ENCODE peak calls at places on chromosome 6, in nine cellular contexts. K is body of pancreas, X is spleen, W is neuronal stem cell, Y is ascending aorta, Q is A549, P is colonic mucosa, D is H9, E is AG04450. B is an unnamed sample.

GRCh38 chr6:137271245-137272183 is 52.3 kb upstream of the IFNGR1 start:
- DNase-seq in K (no peak), X (no peak), W (peak), Y (no peak), Q (peak), P (no peak), D (no peak), E (peak), B (no peak)

GRCh38 chr6:162078667-162079066 is 648.9 kb downstream of the PRKN start:
- DNase-seq in K (no peak), X (no peak), W (no peak), Y (no peak), Q (no peak), P (no peak), D (no peak), E (no peak), B (no peak)

GRCh38 chr6:163491901-163492300 is 77.4 kb downstream of the QKI start:
- DNase-seq in K (no peak), X (no peak), W (no peak), Y (no peak), Q (no peak), P (no peak), D (no peak), E (no peak), B (no peak)

GRCh38 chr6:156873654-156874380 is 96.6 kb downstream of the ARID1B start:
- DNase-seq in K (no peak), X (no peak), W (no peak), Y (no peak), Q (no peak), P (no peak), D (no peak), E (no peak), B (no peak)

GRCh38 chr6:97473979-97474378 is 191.0 kb upstream of the MMS22L start:
- DNase-seq in K (no peak), X (no peak), W (no peak), Y (no peak), Q (no peak), P (no peak), D (no peak), E (no peak), B (no peak)

GRCh38 chr6:133977983-133978895 is 25.2 kb downstream of the TBPL1 start:
- DNase-seq in K (peak), X (no peak), W (no peak), Y (no peak), Q (peak), P (no peak), D (no peak), E (peak), B (no peak)

GRCh38 chr6:22028403-22028802 is 268.4 kb downstream of the PRL start:
- DNase-seq in K (no peak), X (no peak), W (no peak), Y (no peak), Q (no peak), P (no peak), D (no peak), E (no peak), B (no peak)

GRCh38 chr6:100309174-100309573 is 155.5 kb downstream of the SIM1 start:
- DNase-seq in K (no peak), X (no peak), W (no peak), Y (no peak), Q (no peak), P (no peak), D (no peak), E (no peak), B (no peak)

GRCh38 chr6:22940571-22941290 is 371.4 kb downstream of the HDGFL1 start:
- DNase-seq in K (no peak), X (no peak), W (no peak), Y (no peak), Q (no peak), P (no peak), D (no peak), E (no peak), B (no peak)

GRCh38 chr6:67683960-67684359 is 951.1 kb upstream of the ADGRB3 start:
- DNase-seq in K (no peak), X (no peak), W (no peak), Y (no peak), Q (no peak), P (no peak), D (no peak), E (no peak), B (no peak)

GRCh38 chr6:19759117-19759880 is 77.9 kb upstream of the ID4 start:
- DNase-seq in K (no peak), X (no peak), W (no peak), Y (no peak), Q (peak), P (no peak), D (no peak), E (peak), B (no peak)

GRCh38 chr6:92708945-92709344 is 710.4 kb downstream of the EPHA7 start:
- DNase-seq in K (no peak), X (no peak), W (no peak), Y (no peak), Q (no peak), P (no peak), D (no peak), E (no peak), B (no peak)

GRCh38 chr6:150752409-150752808 is 113.1 kb upstream of the MTHFD1L start:
- DNase-seq in K (no peak), X (no peak), W (no peak), Y (no peak), Q (no peak), P (no peak), D (no peak), E (no peak), B (no peak)

GRCh38 chr6:99073223-99073622 is 125.5 kb upstream of the FBXL4 start:
- DNase-seq in K (no peak), X (no peak), W (no peak), Y (no peak), Q (no peak), P (no peak), D (no peak), E (no peak), B (no peak)

GRCh38 chr6:112113371-112113770 is 26.0 kb downstream of the FAM229B start:
- DNase-seq in K (no peak), X (no peak), W (no peak), Y (no peak), Q (no peak), P (no peak), D (no peak), E (peak), B (no peak)

GRCh38 chr6:150867117-150867516 is 1.6 kb downstream of the MTHFD1L start:
- DNase-seq in K (no peak), X (no peak), W (no peak), Y (no peak), Q (no peak), P (no peak), D (no peak), E (no peak), B (no peak)

GRCh38 chr6:36980876-36981619 is 4.9 kb downstream of the MTCH1 start:
- DNase-seq in K (no peak), X (no peak), W (no peak), Y (no peak), Q (no peak), P (no peak), D (no peak), E (no peak), B (no peak)
- H3K27ac ChIP-seq in K (no peak), X (no peak), W (peak), Y (no peak), Q (no peak), P (no peak), D (no peak), E (no peak), B (no peak)

DNA sequence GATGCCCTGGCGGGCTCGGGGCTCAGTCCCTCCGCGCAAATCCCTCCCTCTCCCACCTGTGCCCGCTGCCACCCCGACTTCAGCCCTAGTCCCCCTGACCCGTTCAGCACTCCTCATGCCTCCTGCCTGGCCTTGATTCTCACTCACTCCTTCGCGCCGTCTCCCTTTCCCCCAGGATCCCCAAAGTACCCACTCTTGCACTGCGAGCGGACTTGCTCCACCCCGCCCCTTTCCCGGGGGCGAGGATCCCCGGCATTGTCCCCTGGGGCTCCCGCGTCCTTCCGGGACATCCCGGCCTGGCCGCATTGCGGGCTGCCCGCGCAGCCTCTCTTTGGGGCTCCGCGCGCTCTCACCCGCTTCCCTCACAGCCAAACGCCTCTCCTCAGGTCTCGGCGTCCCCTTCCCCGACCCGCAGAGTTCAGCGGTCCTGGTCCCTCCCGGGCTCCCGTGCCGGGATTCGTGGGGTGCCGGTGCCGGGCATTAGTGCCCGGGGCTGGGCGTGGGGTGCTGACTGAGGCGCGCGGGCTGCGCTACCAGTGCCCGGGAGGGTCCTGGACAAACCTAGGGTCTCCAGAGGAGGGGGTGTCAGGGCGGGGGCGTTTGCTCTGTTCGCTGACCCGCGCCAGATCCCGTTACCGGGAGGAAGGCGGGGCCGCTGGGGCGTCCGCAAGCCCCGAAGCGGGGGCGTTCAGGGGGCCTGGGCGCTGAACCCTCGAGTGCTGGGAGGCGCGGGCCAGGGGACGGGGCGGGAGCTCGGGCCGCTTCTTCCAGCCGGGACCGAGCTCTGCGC is 45.6 kb upstream of the SUPT3H start:
- DNase-seq in K (peak), X (peak), W (peak), Y (no peak), Q (no peak), P (no peak), D (peak), E (no peak), B (peak)
- H3K27ac ChIP-seq in K (no peak), X (peak), W (no peak), Y (peak), Q (peak), P (peak), D (no peak), E (peak), B (peak)

GRCh38 chr6:41702089-41702745 is 33.2 kb downstream of the TFEB start:
- DNase-seq in K (no peak), X (peak), W (no peak), Y (no peak), Q (no peak), P (no peak), D (no peak), E (no peak), B (no peak)

GRCh38 chr6:41702771-41703494 is 32.5 kb downstream of the TFEB start:
- DNase-seq in K (no peak), X (peak), W (no peak), Y (no peak), Q (no peak), P (no peak), D (no peak), E (no peak), B (no peak)

GRCh38 chr6:41699063-41699462 is 36.3 kb downstream of the TFEB start:
- DNase-seq in K (no peak), X (no peak), W (no peak), Y (no peak), Q (no peak), P (no peak), D (no peak), E (no peak), B (no peak)

GRCh38 chr6:41698350-41698781 is 37.0 kb downstream of the TFEB start:
- DNase-seq in K (no peak), X (no peak), W (no peak), Y (no peak), Q (no peak), P (no peak), D (no peak), E (peak), B (no peak)

GRCh38 chr6:41700577-41701347 is 34.6 kb downstream of the TFEB start:
- DNase-seq in K (no peak), X (no peak), W (no peak), Y (no peak), Q (no peak), P (no peak), D (peak), E (no peak), B (no peak)
- H3K27ac ChIP-seq in K (no peak), X (peak), W (no peak), Y (no peak), Q (no peak), P (no peak), D (no peak), E (no peak), B (no peak)

DNA sequence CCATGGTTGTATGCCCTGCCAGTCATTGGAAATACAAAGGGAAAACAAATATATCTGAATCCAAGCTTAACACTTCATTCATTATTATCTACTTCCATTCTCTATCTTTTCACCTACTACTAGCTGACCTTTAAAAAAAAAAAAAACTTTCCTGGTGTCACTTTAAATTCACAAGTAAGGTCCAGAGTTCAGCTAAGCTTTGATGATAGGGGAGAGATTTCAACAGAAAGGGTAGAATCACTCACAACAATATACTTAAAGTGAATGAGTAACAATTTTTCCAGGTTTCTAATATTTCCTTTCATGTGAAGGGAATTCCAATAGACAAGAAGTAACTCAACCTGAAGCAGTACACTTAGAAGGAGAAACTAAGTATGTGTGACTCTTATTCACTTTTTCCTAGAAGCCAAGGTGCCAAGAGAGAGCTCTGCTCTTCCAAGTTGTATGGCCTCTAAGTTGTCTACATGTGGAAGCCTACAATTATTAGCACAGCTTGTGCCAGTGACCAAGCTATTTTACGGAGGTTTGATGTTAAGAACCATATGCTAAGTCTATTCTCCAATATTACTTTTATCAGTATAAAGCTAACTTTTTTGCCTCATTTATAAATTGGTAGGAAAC is 371.7 kb downstream of the TENT5A start:
- DNase-seq in K (no peak), X (no peak), W (no peak), Y (no peak), Q (no peak), P (no peak), D (no peak), E (no peak), B (no peak)
- H3K27ac ChIP-seq in K (no peak), X (no peak), W (no peak), Y (no peak), Q (no peak), P (no peak), D (no peak), E (no peak), B (no peak)

GRCh38 chr6:141164042-141164748 is 968.5 kb upstream of the GJE1 start:
- DNase-seq in K (peak), X (no peak), W (no peak), Y (no peak), Q (no peak), P (no peak), D (no peak), E (no peak), B (no peak)
- H3K27ac ChIP-seq in K (no peak), X (no peak), W (no peak), Y (no peak), Q (no peak), P (no peak), D (no peak), E (no peak), B (no peak)

DNA sequence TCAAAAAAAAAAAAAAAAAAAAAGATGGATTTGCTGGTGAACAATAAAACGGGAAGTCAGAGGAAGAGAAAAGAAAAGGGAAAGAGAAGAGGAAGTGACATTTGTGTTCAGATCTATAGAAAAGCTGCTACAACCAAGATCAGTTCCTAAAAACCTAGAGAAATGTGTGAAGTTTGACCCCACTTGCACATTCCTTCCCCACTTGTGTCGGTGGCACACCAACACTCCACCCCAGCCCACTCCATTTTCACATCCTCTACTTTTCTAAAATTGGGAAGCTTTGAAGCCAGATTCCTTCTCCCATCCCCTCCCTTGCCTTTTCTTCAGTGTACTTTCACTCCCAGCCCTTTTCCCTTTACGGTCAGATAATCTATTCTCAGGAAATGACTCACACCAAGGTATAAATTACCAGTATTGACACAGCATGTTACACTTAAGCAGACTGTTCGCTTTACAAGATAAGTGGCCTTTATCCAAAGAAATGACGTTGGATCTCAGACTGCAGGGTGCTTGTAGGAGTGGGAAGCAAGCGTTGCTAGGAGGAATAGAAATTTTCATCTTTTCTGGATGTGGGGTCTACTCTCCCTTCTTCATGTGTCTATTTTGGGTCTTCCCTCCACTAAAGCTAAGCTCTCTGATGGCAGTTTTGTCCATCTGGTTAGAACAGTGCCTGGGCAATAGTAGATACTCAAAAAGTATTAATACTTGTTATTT is 92.5 kb upstream of the ADGRF1 start:
- DNase-seq in K (no peak), X (no peak), W (no peak), Y (no peak), Q (peak), P (no peak), D (no peak), E (peak), B (no peak)
- H3K27ac ChIP-seq in K (peak), X (no peak), W (no peak), Y (no peak), Q (peak), P (peak), D (no peak), E (peak), B (peak)

GRCh38 chr6:132142768-132143167 is 191.6 kb upstream of the CCN2 start:
- DNase-seq in K (no peak), X (no peak), W (no peak), Y (no peak), Q (no peak), P (no peak), D (no peak), E (no peak), B (no peak)
- H3K27ac ChIP-seq in K (no peak), X (no peak), W (no peak), Y (peak), Q (no peak), P (no peak), D (no peak), E (no peak), B (peak)

GRCh38 chr6:73041051-73041450 is 184.2 kb downstream of the KHDC1L start:
- DNase-seq in K (no peak), X (no peak), W (no peak), Y (no peak), Q (no peak), P (no peak), D (no peak), E (no peak), B (no peak)

GRCh38 chr6:73045609-73046008 is 179.7 kb downstream of the KHDC1L start:
- DNase-seq in K (no peak), X (no peak), W (no peak), Y (no peak), Q (no peak), P (no peak), D (no peak), E (no peak), B (no peak)

GRCh38 chr6:73047801-73048200 is 177.5 kb downstream of the KHDC1L start:
- DNase-seq in K (no peak), X (no peak), W (no peak), Y (no peak), Q (no peak), P (no peak), D (no peak), E (no peak), B (no peak)

GRCh38 chr6:73043446-73043845 is 181.8 kb downstream of the KHDC1L start:
- DNase-seq in K (no peak), X (no peak), W (no peak), Y (no peak), Q (no peak), P (no peak), D (no peak), E (no peak), B (no peak)

GRCh38 chr6:73042892-73043291 is 182.4 kb downstream of the KHDC1L start:
- DNase-seq in K (no peak), X (no peak), W (no peak), Y (no peak), Q (no peak), P (no peak), D (no peak), E (no peak), B (no peak)
- H3K27ac ChIP-seq in K (no peak), X (no peak), W (no peak), Y (no peak), Q (no peak), P (no peak), D (no peak), E (no peak), B (no peak)